ENCODE peak calls at places on chromosomes 13 and 19, in seven cellular contexts. L, B, U, N, Z, V and E are unnamed samples.
A peak's percentile ranks its signal among the peaks of the same experiment; 100 is the strongest.

GRCh38 chr19:36032251-36033104 is at the start of gene CLIP3:
- DNase-seq in L (peak; percentile 69), B (no peak), U (peak; percentile 83), N (peak; percentile 81), Z (peak; percentile 64), V (no peak), E (no peak)

GRCh38 chr19:46392252-46392801 is 21.0 kb downstream of the CCDC8 start:
- DNase-seq in L (no peak), B (no peak), U (peak; percentile 58), N (no peak), Z (no peak), V (no peak), E (no peak)

GRCh38 chr13:99892189-99892588 is 79.4 kb downstream of the ZIC5 start:
- DNase-seq in L (no peak), B (no peak), U (no peak), N (no peak), Z (no peak), V (no peak), E (no peak)

GRCh38 chr13:84994582-84994981 is 804.6 kb downstream of the SLITRK6 start:
- DNase-seq in L (no peak), B (no peak), U (no peak), N (no peak), Z (no peak), V (no peak), E (no peak)

GRCh38 chr19:2888739-2889224 is 11.9 kb upstream of the ZNF57 start:
- DNase-seq in L (no peak), B (peak; percentile 65), U (no peak), N (no peak), Z (no peak), V (no peak), E (no peak)

GRCh38 chr19:47176071-47176626 is 45.5 kb downstream of the SAE1 start:
- DNase-seq in L (no peak), B (no peak), U (no peak), N (no peak), Z (peak; percentile 80), V (no peak), E (no peak)

GRCh38 chr13:92842145-92842544 is 384.5 kb upstream of the GPC6 start:
- DNase-seq in L (no peak), B (peak; percentile 65), U (no peak), N (peak; percentile 70), Z (no peak), V (no peak), E (no peak)

GRCh38 chr19:40745402-40745780 is 4.9 kb downstream of the ACTMAP start:
- DNase-seq in L (no peak), B (no peak), U (no peak), N (no peak), Z (peak; percentile 37), V (no peak), E (no peak)

GRCh38 chr13:23859904-23860303 is 29.3 kb downstream of the MIPEP start:
- DNase-seq in L (no peak), B (no peak), U (no peak), N (no peak), Z (no peak), V (no peak), E (no peak)

GRCh38 chr19:41449079-41449864 is 6.3 kb downstream of the ERICH4 start:
- DNase-seq in L (peak; percentile 70), B (peak; percentile 52), U (peak; percentile 83), N (peak; percentile 87), Z (peak; percentile 84), V (peak; percentile 61), E (peak; percentile 50)

GRCh38 chr19:33446156-33446917 is 72.8 kb downstream of the CEBPG start:
- DNase-seq in L (peak; percentile 7), B (no peak), U (peak; percentile 14), N (no peak), Z (no peak), V (no peak), E (no peak)

GRCh38 chr13:102847272-102848234 is 1.7 kb downstream of the ERCC5 start:
- DNase-seq in L (no peak), B (peak; percentile 13), U (no peak), N (no peak), Z (peak; percentile 62), V (no peak), E (no peak)

DNA sequence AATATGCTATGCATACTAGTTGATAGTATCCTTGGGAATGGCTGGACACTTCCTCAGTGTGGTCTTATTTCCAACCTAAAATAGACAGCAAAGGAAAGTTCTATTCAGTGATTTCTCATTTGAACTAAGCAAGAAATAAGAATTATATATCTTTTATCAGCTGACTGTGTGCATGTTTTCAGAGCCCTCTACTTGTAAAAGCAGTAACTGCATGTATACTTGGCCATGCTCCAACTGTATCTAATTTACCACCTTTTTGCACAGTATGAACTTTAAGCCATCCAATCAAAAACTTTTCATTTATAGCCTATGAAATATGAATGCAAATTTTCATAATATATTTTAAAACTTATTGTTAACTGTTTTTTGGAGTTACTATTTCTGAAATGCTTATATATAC is 136.4 kb upstream of the PCDH9 start:
- DNase-seq in L (no peak), B (no peak), U (no peak), N (no peak), Z (peak; percentile 4), V (no peak), E (no peak)
- H3K27ac ChIP-seq in L (no peak overlapping the region), B (no peak overlapping the region), U (no peak overlapping the region), N (no peak overlapping the region), Z (no peak overlapping the region), V (no peak overlapping the region), E (no peak overlapping the region)

GRCh38 chr19:16441661-16442071 is 30.1 kb downstream of the EPS15L1 start:
- DNase-seq in L (no peak), B (no peak), U (no peak), N (no peak), Z (peak; percentile 38), V (no peak), E (peak; percentile 64)
- H3K27ac ChIP-seq in L (peak overlapping the region; percentile 88), B (no peak overlapping the region), U (no peak overlapping the region), N (no peak overlapping the region), Z (no peak overlapping the region), V (no peak overlapping the region), E (peak overlapping the region; percentile 91)

GRCh38 chr13:50909605-50910482 is at the start of gene RNASEH2B:
- DNase-seq in L (peak; percentile 78), B (peak; percentile 40), U (peak; percentile 83), N (peak; percentile 78), Z (peak; percentile 47), V (peak; percentile 38), E (peak; percentile 45)

GRCh38 chr13:50912851-50913250 is 3.3 kb downstream of the RNASEH2B start:
- DNase-seq in L (no peak), B (no peak), U (no peak), N (no peak), Z (no peak), V (no peak), E (no peak)

GRCh38 chr13:50910483-50910805 is 853 bp downstream of the RNASEH2B start:
- DNase-seq in L (no peak), B (no peak), U (peak; percentile 60), N (no peak), Z (peak; percentile 42), V (no peak), E (no peak)

GRCh38 chr13:50911937-50912624 is 2.5 kb downstream of the RNASEH2B start:
- DNase-seq in L (peak; percentile 85), B (peak; percentile 65), U (peak; percentile 93), N (peak; percentile 92), Z (peak; percentile 78), V (peak; percentile 78), E (peak; percentile 52)

DNA sequence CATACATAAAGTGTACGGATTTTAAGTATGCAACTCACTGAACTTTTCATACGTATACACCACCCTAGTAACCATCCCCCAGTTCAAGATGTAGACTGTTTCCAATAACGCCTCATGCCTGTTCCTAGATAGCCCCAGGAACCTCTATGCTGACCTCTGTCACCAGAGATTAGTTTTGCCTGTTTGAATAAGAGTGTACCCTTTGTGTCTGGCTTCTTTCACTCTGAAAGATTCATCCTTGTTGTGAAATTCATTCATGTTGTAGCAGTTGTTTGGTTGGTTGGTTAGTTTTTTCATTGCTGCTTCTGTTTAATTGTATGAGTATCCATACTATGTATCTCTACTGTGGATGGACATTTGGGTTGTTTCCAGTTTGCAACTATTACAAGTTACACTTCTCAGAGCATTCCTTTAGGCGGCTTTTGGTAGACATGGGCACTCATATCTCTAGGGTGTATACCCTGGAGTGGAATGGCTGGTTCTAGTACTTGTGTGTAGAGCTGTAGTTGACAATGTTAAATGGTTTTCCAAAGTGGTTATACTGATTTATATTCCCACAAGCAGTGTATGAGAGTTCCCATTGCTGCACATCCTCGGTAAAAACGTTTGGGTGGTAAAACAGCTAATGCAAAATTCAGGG is 1.6 kb downstream of the RNASEH2B start:
- DNase-seq in L (no peak), B (peak; percentile 18), U (no peak), N (no peak), Z (peak; percentile 1), V (no peak), E (no peak)
- H3K27ac ChIP-seq in L (peak overlapping the region; percentile 92), B (no peak overlapping the region), U (peak overlapping the region; percentile 32), N (peak overlapping the region; percentile 92), Z (no peak overlapping the region), V (peak overlapping the region; percentile 86), E (peak overlapping the region; percentile 81)

DNA sequence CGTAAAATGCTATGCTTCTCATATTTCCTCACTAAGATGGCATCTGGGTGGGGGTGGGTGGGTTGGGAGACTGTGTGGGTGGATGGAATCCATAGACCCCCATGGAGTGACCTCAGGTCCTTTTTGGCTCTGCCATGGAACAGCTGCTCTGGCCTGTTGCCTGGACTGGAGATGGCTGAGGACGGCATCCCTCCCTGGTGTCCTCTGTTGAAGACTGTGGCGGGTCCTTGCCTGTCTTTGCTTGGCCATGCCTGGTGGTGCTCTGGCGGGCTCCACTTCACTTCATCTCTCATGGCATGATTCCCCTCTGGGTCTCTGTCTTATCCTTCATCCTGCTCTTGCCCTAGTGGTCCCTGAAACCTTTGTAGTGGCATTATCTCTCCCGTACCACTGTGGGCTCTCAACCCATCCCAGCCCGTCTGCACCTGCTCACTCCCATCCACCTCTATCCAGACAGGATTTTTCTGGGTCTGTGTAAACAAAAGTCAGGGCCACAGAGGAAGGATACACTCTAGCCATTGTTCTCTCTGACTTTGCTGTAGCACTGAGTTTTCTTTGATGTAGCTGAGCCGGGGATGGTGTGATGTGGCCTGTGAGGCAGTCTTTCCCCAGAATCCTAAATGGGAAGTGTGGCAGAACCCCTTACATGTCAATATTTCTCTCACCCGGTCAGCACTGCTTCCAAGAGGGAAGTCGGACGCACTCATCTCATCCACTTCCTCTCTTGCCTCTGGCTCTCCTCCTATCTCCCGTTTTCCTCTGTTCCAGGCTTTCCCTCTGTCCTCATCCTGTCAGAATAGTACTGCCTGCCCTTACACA is 36.1 kb downstream of the WDFY2 start:
- DNase-seq in L (peak; percentile 38), B (no peak), U (no peak), N (no peak), Z (peak; percentile 15), V (no peak), E (peak; percentile 20)
- H3K27ac ChIP-seq in L (peak overlapping the region; percentile 70), B (no peak overlapping the region), U (no peak overlapping the region), N (peak overlapping the region; percentile 72), Z (no peak overlapping the region), V (no peak overlapping the region), E (no peak overlapping the region)

GRCh38 chr19:4376245-4376990 is 23.9 kb downstream of the SH3GL1 start:
- DNase-seq in L (no peak), B (peak; percentile 33), U (no peak), N (no peak), Z (no peak), V (no peak), E (no peak)
- H3K27ac ChIP-seq in L (peak overlapping the region; percentile 94), B (peak overlapping the region; percentile 60), U (no peak overlapping the region), N (peak overlapping the region; percentile 98), Z (peak overlapping the region; percentile 0), V (peak overlapping the region; percentile 22), E (peak overlapping the region; percentile 95)

DNA sequence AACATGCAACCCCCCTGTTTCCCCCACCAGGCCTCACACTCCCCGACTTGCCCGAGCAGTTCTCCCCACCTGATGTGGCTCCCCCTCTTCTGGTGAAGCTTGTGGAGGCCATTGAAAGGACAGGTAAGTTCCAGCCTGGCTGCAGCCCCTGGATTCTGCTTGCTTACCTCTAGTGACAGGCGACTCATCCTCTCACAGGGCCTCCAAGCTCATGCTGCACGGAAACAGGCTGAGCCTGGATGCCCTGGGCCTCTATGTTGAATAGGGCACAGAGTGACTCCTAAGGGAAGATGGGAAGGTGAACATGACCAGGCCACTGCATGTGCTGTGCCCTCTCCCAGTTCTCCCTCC is 7.5 kb downstream of the PIK3R2 start:
- DNase-seq in L (no peak), B (no peak), U (no peak), N (no peak), Z (no peak), V (no peak), E (no peak)
- H3K27ac ChIP-seq in L (peak overlapping the region; percentile 91), B (no peak overlapping the region), U (no peak overlapping the region), N (peak overlapping the region; percentile 85), Z (no peak overlapping the region), V (no peak overlapping the region), E (peak overlapping the region; percentile 88)